ENCODE peak calls at places on chromosomes 11 and 22, in four cellular contexts. F, N, J and Z are unnamed samples.

GRCh38 chr11:60895687-60896086 is 10.7 kb downstream of the PRPF19 start:
- DNase-seq in F (no peak), J (no peak), N (no peak), Z (no peak)

GRCh38 chr11:4095509-4096230 is 1.1 kb downstream of the RRM1 start:
- DNase-seq in F (no peak), J (peak), N (no peak), Z (no peak)

GRCh38 chr11:3227568-3228444 is 4.4 kb downstream of the MRGPRE start:
- DNase-seq in F (peak), N (no peak), J (no peak), Z (no peak)

GRCh38 chr11:132501356-132501755 is 1030.9 kb downstream of the OPCML start:
- DNase-seq in J (no peak), N (no peak), F (no peak), Z (no peak)

GRCh38 chr11:100961633-100962032 is 168.0 kb downstream of the PGR start:
- DNase-seq in J (no peak), N (no peak), F (no peak), Z (no peak)

GRCh38 chr11:127627629-127628462 is 627.3 kb upstream of the KIRREL3 start:
- DNase-seq in F (peak), J (no peak), N (no peak), Z (peak)

GRCh38 chr11:33773399-33774355 is 643 bp downstream of the FBXO3 start:
- DNase-seq in J (peak), N (no peak), F (no peak), Z (no peak)

GRCh38 chr11:88310246-88310645 is 27.3 kb downstream of the CTSC start:
- DNase-seq in J (no peak), N (no peak), F (no peak), Z (no peak)

GRCh38 chr11:3916962-3917361 is 61.5 kb downstream of the STIM1 start:
- DNase-seq in F (no peak), J (no peak), N (no peak), Z (no peak)

GRCh38 chr11:45110562-45110961 is 35.9 kb upstream of the PRDM11 start:
- DNase-seq in J (peak), F (no peak), N (peak), Z (peak)

GRCh38 chr11:100515087-100515486 is 172.0 kb upstream of the ARHGAP42 start:
- DNase-seq in F (no peak), J (peak), N (peak), Z (no peak)

GRCh38 chr22:26168934-26169311 is 339 bp upstream of the SEZ6L start:
- DNase-seq in F (no peak), N (no peak), J (no peak), Z (no peak)

GRCh38 chr11:113481672-113482071 is 6.5 kb upstream of the DRD2 start:
- DNase-seq in F (no peak), N (no peak), J (no peak), Z (no peak)

GRCh38 chr22:37371911-37372310 is 55.4 kb downstream of the ELFN2 start:
- DNase-seq in J (no peak), F (no peak), N (no peak), Z (no peak)

GRCh38 chr11:104163100-104164027 is 583 bp downstream of the PDGFD start:
- DNase-seq in F (no peak), J (no peak), N (no peak), Z (no peak)

GRCh38 chr11:47538741-47539575 is 14.0 kb downstream of the CELF1 start:
- DNase-seq in F (no peak), N (no peak), J (no peak), Z (no peak)

GRCh38 chr22:17786435-17787158 is 12.3 kb upstream of the BID start:
- DNase-seq in N (no peak), F (no peak), J (peak), Z (no peak)

GRCh38 chr11:118439656-118440055 is 3.4 kb downstream of the KMT2A start:
- DNase-seq in N (no peak), J (no peak), F (no peak), Z (no peak)
- H3K4me3 ChIP-seq in N (no peak), J (no peak), F (no peak), Z (no peak)

GRCh38 chr11:36278531-36279245 is 10.5 kb downstream of the COMMD9 start:
- DNase-seq in N (no peak), F (no peak), J (no peak), Z (no peak)
- TF ChIP-seq CTCF in N (no peak), F (no peak), J (peak), Z (no peak)

GRCh38 chr11:118918686-118919280 is 6.9 kb downstream of the BCL9L start:
- DNase-seq in N (no peak), J (peak), F (peak), Z (no peak)
- H3K4me3 ChIP-seq in N (peak), J (peak), F (peak), Z (peak)

GRCh38 chr11:86365566-86365965 is 9.1 kb upstream of the CCDC81 start:
- DNase-seq in J (no peak), N (peak), F (no peak), Z (no peak)

GRCh38 chr11:86355256-86355655 is 19.4 kb upstream of the CCDC81 start:
- DNase-seq in F (no peak), N (no peak), J (no peak), Z (no peak)

GRCh38 chr11:86363424-86363823 is 11.3 kb upstream of the CCDC81 start:
- DNase-seq in F (no peak), N (no peak), J (no peak), Z (no peak)

GRCh38 chr11:86358720-86359119 is 16.0 kb upstream of the CCDC81 start:
- DNase-seq in J (no peak), N (no peak), F (no peak), Z (no peak)

GRCh38 chr11:86360775-86361395 is 13.8 kb upstream of the CCDC81 start:
- DNase-seq in F (no peak), J (peak), N (peak), Z (peak)
- TF ChIP-seq CTCF in F (no peak), J (peak), N (peak), Z (peak)

DNA sequence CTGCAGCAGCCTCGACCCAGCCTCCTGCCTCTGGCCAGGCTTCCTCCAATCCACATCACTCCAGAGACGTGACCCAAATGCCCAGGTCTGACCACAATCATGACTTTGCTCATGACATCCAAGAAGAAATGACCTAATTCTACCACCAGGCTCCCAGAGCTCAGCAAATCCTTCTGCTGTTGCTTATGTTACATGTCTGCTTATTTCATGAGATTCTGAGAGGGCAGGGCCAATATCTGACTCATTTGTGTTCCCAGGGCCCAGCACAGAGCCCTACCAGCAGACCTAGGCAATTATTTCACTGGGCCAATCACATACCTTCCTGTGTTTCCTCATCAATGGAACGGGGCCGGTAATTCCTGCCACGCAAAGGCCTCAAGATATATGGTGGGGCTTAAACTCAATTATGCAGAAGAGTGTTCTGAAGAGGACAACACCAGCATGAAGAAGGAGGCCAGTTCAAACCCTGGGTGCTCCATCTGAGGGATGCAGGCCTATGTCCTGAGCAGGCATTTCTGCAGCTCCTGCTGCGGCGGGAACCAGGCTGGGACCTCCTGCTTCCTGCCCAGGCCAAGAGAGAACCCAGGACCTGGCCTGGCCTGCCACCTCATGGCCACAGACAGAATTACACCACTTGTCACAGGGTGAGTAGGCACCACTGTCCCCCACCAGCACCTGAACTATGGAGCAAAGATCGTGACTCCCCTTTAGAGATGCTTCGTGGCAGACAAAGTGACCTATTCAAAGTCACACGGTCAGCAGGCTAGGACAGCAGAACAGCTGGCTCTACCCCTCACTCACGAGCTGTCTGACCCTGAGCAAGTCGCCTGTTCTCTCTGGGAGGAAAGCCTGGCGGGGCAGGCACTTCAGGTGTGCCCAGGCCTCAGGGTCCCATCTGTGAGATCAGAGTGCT is 5.8 kb downstream of the CENPM start:
- DNase-seq in N (peak), J (peak), F (peak), Z (peak)
- H3K4me3 ChIP-seq in N (no peak), J (no peak), F (no peak), Z (no peak)

DNA sequence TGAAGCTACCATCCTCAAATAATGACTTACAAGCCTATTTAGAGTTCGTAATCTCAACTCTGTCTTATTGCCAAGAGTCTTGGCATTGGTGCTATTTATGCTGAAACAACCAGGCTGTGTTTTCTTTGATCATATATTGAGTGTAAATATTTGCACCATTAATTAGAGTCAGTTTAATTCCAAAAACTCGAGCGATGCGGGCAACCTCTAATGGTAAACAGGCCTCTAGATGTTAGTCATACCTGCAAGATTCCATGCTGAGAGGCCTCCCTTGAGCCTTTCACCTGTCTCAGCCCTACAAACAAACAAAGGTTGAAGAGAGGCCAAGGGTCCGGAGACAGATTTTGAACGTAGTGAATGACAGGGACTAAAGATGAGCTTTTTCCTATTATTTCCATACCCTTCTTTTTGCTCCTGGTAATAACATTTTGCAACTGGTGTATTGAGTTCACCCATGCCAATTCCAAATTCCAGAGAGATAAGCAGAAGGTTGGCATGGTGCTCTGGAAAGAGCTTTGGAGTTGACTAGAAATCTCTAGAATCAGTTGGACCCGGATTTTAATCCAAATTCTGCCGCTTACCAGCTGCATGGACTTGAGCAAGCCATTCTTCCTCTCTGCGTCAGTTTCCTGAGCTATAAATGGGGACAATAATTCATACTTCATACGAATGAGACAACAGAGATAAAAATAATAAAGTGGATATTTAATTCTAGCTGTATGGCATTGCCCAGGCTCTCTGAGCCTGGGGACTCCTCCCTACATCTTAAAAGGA is 99.1 kb upstream of the ANO1 start:
- DNase-seq in F (no peak), J (no peak), N (no peak), Z (no peak)
- TF ChIP-seq CTCF in F (no peak), J (no peak), N (no peak), Z (no peak)

GRCh38 chr11:65718964-65719492 is 1.6 kb downstream of the RNASEH2C start:
- DNase-seq in F (peak), J (no peak), N (no peak), Z (no peak)
- H3K4me3 ChIP-seq in F (peak), J (peak), N (peak), Z (peak)